ENCODE peak calls at places on chromosome 4, in eight cellular contexts. One of them, this sample, is unnamed.

GRCh38 chr4:120277509-120277908 is 210.9 kb upstream of the MAD2L1 start:
- DNase-seq in GM20000: no peak
- DNase-seq in A549: no peak
- DNase-seq in IMR-90: no peak
- DNase-seq in cardiac muscle cell: no peak
- DNase-seq in nephron progenitor cell: no peak
- DNase-seq in Peyer's patch: no peak
- DNase-seq in tibial artery: no peak
- DNase-seq in this sample: no peak

GRCh38 chr4:165326831-165327210 is 648 bp upstream of the MSMO1 start:
- DNase-seq in GM20000: peak
- DNase-seq in A549: peak
- DNase-seq in IMR-90: peak
- DNase-seq in cardiac muscle cell: peak
- DNase-seq in nephron progenitor cell: peak
- DNase-seq in Peyer's patch: peak
- DNase-seq in tibial artery: no peak
- DNase-seq in this sample: no peak

GRCh38 chr4:5752803-5753184 is 41.8 kb downstream of the EVC start:
- DNase-seq in GM20000: no peak
- DNase-seq in A549: no peak
- DNase-seq in IMR-90: no peak
- DNase-seq in cardiac muscle cell: no peak
- DNase-seq in nephron progenitor cell: peak
- DNase-seq in Peyer's patch: no peak
- DNase-seq in tibial artery: no peak
- DNase-seq in this sample: no peak

GRCh38 chr4:177051473-177052060 is 258.1 kb upstream of the NEIL3 start:
- DNase-seq in GM20000: peak
- DNase-seq in A549: peak
- DNase-seq in IMR-90: peak
- DNase-seq in cardiac muscle cell: peak
- DNase-seq in nephron progenitor cell: peak
- DNase-seq in Peyer's patch: no peak
- DNase-seq in tibial artery: no peak
- DNase-seq in this sample: peak

GRCh38 chr4:36489798-36490197 is 208.4 kb downstream of the DTHD1 start:
- DNase-seq in GM20000: no peak
- DNase-seq in A549: no peak
- DNase-seq in IMR-90: no peak
- DNase-seq in cardiac muscle cell: no peak
- DNase-seq in nephron progenitor cell: no peak
- DNase-seq in Peyer's patch: no peak
- DNase-seq in tibial artery: no peak
- DNase-seq in this sample: no peak

GRCh38 chr4:128793859-128794667 is 15.4 kb upstream of the JADE1 start:
- DNase-seq in GM20000: no peak
- DNase-seq in A549: no peak
- DNase-seq in IMR-90: peak
- DNase-seq in cardiac muscle cell: peak
- DNase-seq in nephron progenitor cell: no peak
- DNase-seq in Peyer's patch: no peak
- DNase-seq in tibial artery: no peak
- DNase-seq in this sample: no peak

GRCh38 chr4:182716207-182716606 is 201.0 kb downstream of the DCTD start:
- DNase-seq in GM20000: no peak
- DNase-seq in A549: no peak
- DNase-seq in IMR-90: no peak
- DNase-seq in cardiac muscle cell: no peak
- DNase-seq in nephron progenitor cell: no peak
- DNase-seq in Peyer's patch: no peak
- DNase-seq in tibial artery: no peak
- DNase-seq in this sample: no peak

GRCh38 chr4:170420255-170420693 is 330.5 kb upstream of the AADAT start:
- DNase-seq in GM20000: no peak
- DNase-seq in A549: no peak
- DNase-seq in IMR-90: peak
- DNase-seq in cardiac muscle cell: no peak
- DNase-seq in nephron progenitor cell: no peak
- DNase-seq in Peyer's patch: no peak
- DNase-seq in tibial artery: no peak
- DNase-seq in this sample: no peak

GRCh38 chr4:159273841-159274240 is 171.0 kb downstream of the RAPGEF2 start:
- DNase-seq in GM20000: no peak
- DNase-seq in A549: no peak
- DNase-seq in IMR-90: no peak
- DNase-seq in cardiac muscle cell: no peak
- DNase-seq in nephron progenitor cell: no peak
- DNase-seq in Peyer's patch: no peak
- DNase-seq in tibial artery: no peak
- DNase-seq in this sample: no peak

GRCh38 chr4:41573458-41574129 is 35.6 kb downstream of the LIMCH1 start:
- DNase-seq in GM20000: no peak
- DNase-seq in A549: no peak
- DNase-seq in IMR-90: no peak
- DNase-seq in cardiac muscle cell: no peak
- DNase-seq in nephron progenitor cell: no peak
- DNase-seq in Peyer's patch: no peak
- DNase-seq in tibial artery: no peak
- DNase-seq in this sample: no peak

GRCh38 chr4:41579043-41579442 is 41.1 kb downstream of the LIMCH1 start:
- DNase-seq in GM20000: no peak
- DNase-seq in A549: no peak
- DNase-seq in IMR-90: no peak
- DNase-seq in cardiac muscle cell: no peak
- DNase-seq in nephron progenitor cell: no peak
- DNase-seq in Peyer's patch: no peak
- DNase-seq in tibial artery: no peak
- DNase-seq in this sample: no peak

GRCh38 chr4:41575207-41575606 is 37.2 kb downstream of the LIMCH1 start:
- DNase-seq in GM20000: no peak
- DNase-seq in A549: no peak
- DNase-seq in IMR-90: no peak
- DNase-seq in cardiac muscle cell: peak
- DNase-seq in nephron progenitor cell: no peak
- DNase-seq in Peyer's patch: no peak
- DNase-seq in tibial artery: no peak
- DNase-seq in this sample: no peak

GRCh38 chr4:41572414-41572986 is 34.5 kb downstream of the LIMCH1 start:
- DNase-seq in GM20000: no peak
- DNase-seq in A549: no peak
- DNase-seq in IMR-90: no peak
- DNase-seq in cardiac muscle cell: no peak
- DNase-seq in nephron progenitor cell: no peak
- DNase-seq in Peyer's patch: no peak
- DNase-seq in tibial artery: no peak
- DNase-seq in this sample: no peak

DNA sequence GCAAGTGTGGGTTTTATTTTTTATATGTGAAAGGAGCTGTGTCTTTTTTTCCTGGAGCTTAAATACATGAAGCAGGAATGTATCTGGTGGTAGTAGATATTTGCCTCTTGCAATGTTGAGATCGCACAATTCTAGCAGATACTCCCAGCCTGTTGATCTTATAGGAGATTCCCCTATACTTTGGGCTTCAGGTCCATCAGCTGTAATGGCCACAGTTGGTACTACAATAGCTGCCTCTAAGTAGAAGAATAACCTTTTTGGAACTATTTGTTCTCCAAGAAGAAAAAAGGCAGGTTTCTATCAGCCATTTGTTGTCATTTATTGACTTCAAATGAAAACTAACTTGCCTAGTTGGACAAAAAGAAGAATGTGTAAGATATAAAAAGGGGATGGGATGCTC is 37.7 kb downstream of the LIMCH1 start:
- DNase-seq in GM20000: no peak
- DNase-seq in A549: no peak
- DNase-seq in IMR-90: no peak
- DNase-seq in cardiac muscle cell: no peak
- DNase-seq in nephron progenitor cell: no peak
- DNase-seq in Peyer's patch: no peak
- DNase-seq in tibial artery: no peak
- DNase-seq in this sample: no peak
- TF ChIP-seq CTCF in GM20000: no peak
- TF ChIP-seq CTCF in A549: no peak
- TF ChIP-seq CTCF in IMR-90: no peak
- TF ChIP-seq CTCF in cardiac muscle cell: no peak
- TF ChIP-seq CTCF in nephron progenitor cell: no peak
- TF ChIP-seq CTCF in Peyer's patch: no peak
- TF ChIP-seq CTCF in tibial artery: no peak
- TF ChIP-seq CTCF in this sample: no peak

DNA sequence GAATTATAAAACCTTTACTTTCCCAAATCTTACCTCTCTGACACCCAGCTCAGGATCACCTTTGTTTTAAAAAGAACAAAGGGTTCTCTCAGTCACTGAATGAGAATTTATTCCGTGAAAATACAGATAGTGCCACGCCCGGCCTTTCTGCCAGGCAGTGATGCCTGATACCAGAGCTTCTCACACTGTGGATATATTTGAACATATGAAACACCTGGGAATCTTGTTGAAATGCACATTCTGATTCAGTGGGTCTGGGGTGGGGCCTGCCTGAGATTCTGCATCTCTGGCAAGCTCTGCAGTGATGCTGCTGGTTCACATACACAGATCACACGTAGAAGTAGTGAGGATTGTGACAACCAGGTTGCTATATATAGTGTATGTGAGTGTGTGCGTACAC is 46.0 kb downstream of the ELOVL6 start:
- DNase-seq in GM20000: no peak
- DNase-seq in A549: no peak
- DNase-seq in IMR-90: no peak
- DNase-seq in cardiac muscle cell: no peak
- DNase-seq in nephron progenitor cell: no peak
- DNase-seq in Peyer's patch: no peak
- DNase-seq in tibial artery: no peak
- DNase-seq in this sample: no peak
- TF ChIP-seq CTCF in GM20000: no peak
- TF ChIP-seq CTCF in A549: no peak
- TF ChIP-seq CTCF in IMR-90: no peak
- TF ChIP-seq CTCF in cardiac muscle cell: no peak
- TF ChIP-seq CTCF in nephron progenitor cell: no peak
- TF ChIP-seq CTCF in Peyer's patch: no peak
- TF ChIP-seq CTCF in tibial artery: no peak
- TF ChIP-seq CTCF in this sample: no peak

DNA sequence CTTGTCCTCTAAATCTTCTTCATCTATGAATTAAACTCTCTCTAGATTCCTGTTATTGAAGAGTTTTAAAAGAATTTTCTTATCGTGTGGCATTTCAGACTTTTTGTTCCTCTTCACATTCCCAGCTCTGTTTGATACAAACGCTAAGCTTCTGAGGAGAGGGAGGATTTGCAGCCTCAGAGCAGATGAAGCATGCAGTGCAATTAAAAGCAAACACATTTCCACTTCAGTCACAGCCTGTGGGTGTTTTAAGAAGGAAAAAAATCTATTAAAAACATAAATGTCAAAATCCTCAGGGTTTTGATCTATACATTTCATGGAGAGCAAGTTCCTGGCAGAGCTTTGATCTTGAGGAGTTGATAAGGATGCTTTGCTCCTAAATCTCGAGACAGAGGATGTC is 442.3 kb upstream of the BOD1L1 start:
- DNase-seq in GM20000: no peak
- DNase-seq in A549: no peak
- DNase-seq in IMR-90: no peak
- DNase-seq in cardiac muscle cell: no peak
- DNase-seq in nephron progenitor cell: no peak
- DNase-seq in Peyer's patch: no peak
- DNase-seq in tibial artery: no peak
- DNase-seq in this sample: no peak
- TF ChIP-seq CTCF in GM20000: no peak
- TF ChIP-seq CTCF in A549: no peak
- TF ChIP-seq CTCF in IMR-90: no peak
- TF ChIP-seq CTCF in cardiac muscle cell: no peak
- TF ChIP-seq CTCF in nephron progenitor cell: no peak
- TF ChIP-seq CTCF in Peyer's patch: no peak
- TF ChIP-seq CTCF in tibial artery: no peak
- TF ChIP-seq CTCF in this sample: no peak

GRCh38 chr4:47463235-47463956 is at the start of gene COMMD8:
- DNase-seq in GM20000: peak
- DNase-seq in A549: peak
- DNase-seq in IMR-90: peak
- DNase-seq in cardiac muscle cell: peak
- DNase-seq in nephron progenitor cell: peak
- DNase-seq in Peyer's patch: peak
- DNase-seq in tibial artery: peak
- DNase-seq in this sample: peak
- TF ChIP-seq CTCF in GM20000: no peak
- TF ChIP-seq CTCF in A549: no peak
- TF ChIP-seq CTCF in IMR-90: peak
- TF ChIP-seq CTCF in cardiac muscle cell: peak
- TF ChIP-seq CTCF in nephron progenitor cell: peak
- TF ChIP-seq CTCF in Peyer's patch: peak
- TF ChIP-seq CTCF in tibial artery: peak
- TF ChIP-seq CTCF in this sample: peak

GRCh38 chr4:112766422-112766821 is 129.5 kb downstream of the LARP7 start:
- DNase-seq in GM20000: peak
- DNase-seq in A549: no peak
- DNase-seq in IMR-90: peak
- DNase-seq in cardiac muscle cell: peak
- DNase-seq in nephron progenitor cell: peak
- DNase-seq in Peyer's patch: no peak
- DNase-seq in tibial artery: peak
- DNase-seq in this sample: peak
- TF ChIP-seq CTCF in GM20000: no peak
- TF ChIP-seq CTCF in A549: peak
- TF ChIP-seq CTCF in IMR-90: peak
- TF ChIP-seq CTCF in cardiac muscle cell: peak
- TF ChIP-seq CTCF in nephron progenitor cell: peak
- TF ChIP-seq CTCF in Peyer's patch: no peak
- TF ChIP-seq CTCF in tibial artery: no peak
- TF ChIP-seq CTCF in this sample: peak

GRCh38 chr4:137981277-137981676 is 260.9 kb downstream of the SLC7A11 start:
- DNase-seq in GM20000: no peak
- DNase-seq in A549: no peak
- DNase-seq in IMR-90: peak
- DNase-seq in cardiac muscle cell: peak
- DNase-seq in nephron progenitor cell: no peak
- DNase-seq in Peyer's patch: no peak
- DNase-seq in tibial artery: no peak
- DNase-seq in this sample: no peak
- TF ChIP-seq CTCF in GM20000: no peak
- TF ChIP-seq CTCF in A549: no peak
- TF ChIP-seq CTCF in IMR-90: peak
- TF ChIP-seq CTCF in cardiac muscle cell: peak
- TF ChIP-seq CTCF in nephron progenitor cell: no peak
- TF ChIP-seq CTCF in Peyer's patch: no peak
- TF ChIP-seq CTCF in tibial artery: no peak
- TF ChIP-seq CTCF in this sample: no peak

GRCh38 chr4:124713213-124713592 is 671 bp upstream of the ANKRD50 start:
- DNase-seq in GM20000: peak
- DNase-seq in A549: peak
- DNase-seq in IMR-90: peak
- DNase-seq in cardiac muscle cell: peak
- DNase-seq in nephron progenitor cell: peak
- DNase-seq in Peyer's patch: peak
- DNase-seq in tibial artery: peak
- DNase-seq in this sample: peak
- TF ChIP-seq CTCF in GM20000: no peak
- TF ChIP-seq CTCF in A549: no peak
- TF ChIP-seq CTCF in IMR-90: peak
- TF ChIP-seq CTCF in cardiac muscle cell: peak
- TF ChIP-seq CTCF in nephron progenitor cell: peak
- TF ChIP-seq CTCF in Peyer's patch: peak
- TF ChIP-seq CTCF in tibial artery: peak
- TF ChIP-seq CTCF in this sample: peak

This sample was measured in neural crest cell.